ENCODE peak calls at places on chromosomes 6 and 20, in seven cellular contexts. C is stimulated activated CD4-positive, alpha-beta T cell treated with anti-CD3 and anti-CD28 coated beads, Interleukin-2, amount 100 ng/mL, for 48 hours; K is ACHN; E is tibial nerve; S is NCI-H345; W is cardiac fibroblast; M is heart left ventricle. Y is an unnamed sample.

GRCh38 chr20:11777861-11778570 is 139.7 kb upstream of the BTBD3 start:
- DNase-seq in C (no peak), K (no peak), E (no peak), S (peak), W (peak), M (no peak), Y (no peak)

GRCh38 chr20:51978081-51978501 is 175.8 kb upstream of the SALL4 start:
- DNase-seq in C (no peak), K (no peak), E (no peak), S (no peak), W (no peak), M (no peak), Y (no peak)

GRCh38 chr20:16974080-16974854 is 226.1 kb downstream of the OTOR start:
- DNase-seq in C (no peak), K (no peak), E (no peak), S (no peak), W (no peak), M (no peak), Y (no peak)

GRCh38 chr20:46324960-46325703 is 16.8 kb upstream of the CDH22 start:
- DNase-seq in C (no peak), K (peak), E (peak), S (peak), W (peak), M (no peak), Y (no peak)

GRCh38 chr20:44734938-44735337 is 10.7 kb upstream of the KCNK15 start:
- DNase-seq in C (no peak), K (peak), E (no peak), S (no peak), W (peak), M (no peak), Y (no peak)

GRCh38 chr6:45574885-45575284 is 197.2 kb upstream of the SUPT3H start:
- DNase-seq in C (no peak), K (no peak), E (no peak), S (no peak), W (no peak), M (no peak), Y (no peak)

GRCh38 chr20:50032955-50033666 is 50.3 kb downstream of the SNAI1 start:
- DNase-seq in C (no peak), K (no peak), E (no peak), S (no peak), W (no peak), M (no peak), Y (no peak)

GRCh38 chr6:69816569-69816968 is 19.8 kb upstream of the LMBRD1 start:
- DNase-seq in C (no peak), K (no peak), E (no peak), S (no peak), W (no peak), M (no peak), Y (no peak)

GRCh38 chr20:56781108-56781739 is 152.1 kb downstream of the TFAP2C start:
- DNase-seq in C (no peak), K (no peak), E (no peak), S (no peak), W (peak), M (no peak), Y (no peak)

GRCh38 chr20:47989957-47990356 is 204.7 kb upstream of the SULF2 start:
- DNase-seq in C (no peak), K (no peak), E (no peak), S (peak), W (no peak), M (no peak), Y (peak)

GRCh38 chr6:85458782-85459181 is 8.9 kb downstream of the NT5E start:
- DNase-seq in C (no peak), K (peak), E (no peak), S (no peak), W (peak), M (no peak), Y (no peak)

GRCh38 chr6:16472349-16473069 is 234.1 kb downstream of the GMPR start:
- DNase-seq in C (no peak), K (no peak), E (no peak), S (no peak), W (peak), M (no peak), Y (no peak)

GRCh38 chr20:2521369-2522305 is 12.9 kb upstream of the ZNF343 start:
- DNase-seq in C (peak), K (peak), E (peak), S (peak), W (peak), M (peak), Y (no peak)

GRCh38 chr6:82179415-82179814 is 68.1 kb downstream of the IBTK start:
- DNase-seq in C (no peak), K (no peak), E (no peak), S (no peak), W (no peak), M (no peak), Y (no peak)

GRCh38 chr6:57033228-57033627 is 13.3 kb upstream of the KIAA1586 start:
- DNase-seq in C (no peak), K (no peak), E (no peak), S (no peak), W (no peak), M (no peak), Y (no peak)

GRCh38 chr20:62296724-62297448 is 5.9 kb upstream of the ADRM1 start:
- DNase-seq in C (no peak), K (no peak), E (no peak), S (no peak), W (no peak), M (no peak), Y (no peak)

GRCh38 chr6:8131265-8131897 is 29.0 kb upstream of the EEF1E1 start:
- DNase-seq in C (peak), K (peak), E (peak), S (peak), W (peak), M (no peak), Y (no peak)

GRCh38 chr6:91590191-91590590 is 1003.3 kb upstream of the MAP3K7 start:
- DNase-seq in C (no peak), K (no peak), E (no peak), S (no peak), W (no peak), M (no peak), Y (no peak)

GRCh38 chr20:7702141-7702540 is 238.1 kb downstream of the HAO1 start:
- DNase-seq in C (no peak), K (no peak), E (no peak), S (no peak), W (peak), M (no peak), Y (no peak)

GRCh38 chr6:131096786-131097185 is 33.7 kb upstream of the EPB41L2 start:
- DNase-seq in C (no peak), K (no peak), E (no peak), S (no peak), W (no peak), M (no peak), Y (no peak)

GRCh38 chr6:15500901-15501805 is 161.7 kb downstream of the DTNBP1 start:
- DNase-seq in C (no peak), K (no peak), E (no peak), S (no peak), W (no peak), M (no peak), Y (peak)

GRCh38 chr6:160510199-160510598 is 153.9 kb downstream of the LPA start:
- DNase-seq in C (no peak), K (no peak), E (no peak), S (no peak), W (peak), M (no peak), Y (no peak)

GRCh38 chr6:130760006-130760405 is 67.2 kb upstream of the SMLR1 start:
- DNase-seq in C (no peak), K (peak), E (no peak), S (no peak), W (peak), M (no peak), Y (no peak)